ENCODE peak calls at places on chromosomes 6 and 20, in five cellular contexts. One of them, this sample, is unnamed.

GRCh38 chr20:37907330-37907676 is 4.4 kb downstream of the VSTM2L start:
- DNase-seq in right atrium auricular region: no peak
- DNase-seq in upper lobe of right lung: no peak
- DNase-seq in A549: no peak
- DNase-seq in breast epithelium: no peak
- DNase-seq in this sample: no peak

GRCh38 chr6:43768983-43769525 is 957 bp upstream of the VEGFA start:
- DNase-seq in A549: no peak
- DNase-seq in right atrium auricular region: peak
- DNase-seq in breast epithelium: no peak
- DNase-seq in upper lobe of right lung: no peak
- DNase-seq in this sample: peak

GRCh38 chr20:3749689-3750639 is 17.5 kb downstream of the HSPA12B start:
- DNase-seq in A549: peak
- DNase-seq in breast epithelium: no peak
- DNase-seq in right atrium auricular region: no peak
- DNase-seq in upper lobe of right lung: no peak
- DNase-seq in this sample: no peak

GRCh38 chr20:51926670-51927305 is 124.5 kb upstream of the SALL4 start:
- DNase-seq in breast epithelium: no peak
- DNase-seq in A549: no peak
- DNase-seq in upper lobe of right lung: no peak
- DNase-seq in right atrium auricular region: no peak
- DNase-seq in this sample: peak

GRCh38 chr20:64188682-64189529 is 24.7 kb downstream of the MYT1 start:
- DNase-seq in right atrium auricular region: no peak
- DNase-seq in breast epithelium: no peak
- DNase-seq in upper lobe of right lung: no peak
- DNase-seq in A549: peak
- DNase-seq in this sample: peak

GRCh38 chr20:57092112-57092899 is 174.1 kb downstream of the BMP7 start:
- DNase-seq in breast epithelium: peak
- DNase-seq in upper lobe of right lung: peak
- DNase-seq in right atrium auricular region: no peak
- DNase-seq in A549: peak
- DNase-seq in this sample: peak

GRCh38 chr6:126228001-126228791 is 111.7 kb upstream of the CENPW start:
- DNase-seq in upper lobe of right lung: no peak
- DNase-seq in right atrium auricular region: no peak
- DNase-seq in A549: no peak
- DNase-seq in breast epithelium: no peak
- DNase-seq in this sample: no peak

GRCh38 chr6:6858533-6858982 is 249.2 kb upstream of the RREB1 start:
- DNase-seq in upper lobe of right lung: no peak
- DNase-seq in A549: no peak
- DNase-seq in breast epithelium: no peak
- DNase-seq in right atrium auricular region: no peak
- DNase-seq in this sample: no peak

GRCh38 chr20:36162272-36162966 is 7.9 kb downstream of the EPB41L1 start:
- DNase-seq in breast epithelium: no peak
- DNase-seq in A549: no peak
- DNase-seq in right atrium auricular region: no peak
- DNase-seq in upper lobe of right lung: no peak
- DNase-seq in this sample: peak

GRCh38 chr6:163449076-163449475 is 34.6 kb downstream of the QKI start:
- DNase-seq in A549: no peak
- DNase-seq in upper lobe of right lung: no peak
- DNase-seq in right atrium auricular region: no peak
- DNase-seq in breast epithelium: no peak
- DNase-seq in this sample: peak

GRCh38 chr20:51046021-51046985 is 23.4 kb upstream of the KCNG1 start:
- DNase-seq in breast epithelium: peak
- DNase-seq in A549: no peak
- DNase-seq in upper lobe of right lung: no peak
- DNase-seq in right atrium auricular region: no peak
- DNase-seq in this sample: no peak

GRCh38 chr20:50398471-50399002 is 111.6 kb upstream of the PTPN1 start:
- DNase-seq in breast epithelium: no peak
- DNase-seq in right atrium auricular region: no peak
- DNase-seq in upper lobe of right lung: no peak
- DNase-seq in A549: no peak
- DNase-seq in this sample: no peak

GRCh38 chr6:138798028-138798427 is 2.1 kb downstream of the ECT2L start:
- DNase-seq in A549: no peak
- DNase-seq in right atrium auricular region: no peak
- DNase-seq in breast epithelium: no peak
- DNase-seq in upper lobe of right lung: no peak
- DNase-seq in this sample: no peak

GRCh38 chr6:10140824-10141223 is 274.1 kb downstream of the TFAP2A start:
- DNase-seq in upper lobe of right lung: no peak
- DNase-seq in right atrium auricular region: no peak
- DNase-seq in breast epithelium: no peak
- DNase-seq in A549: no peak
- DNase-seq in this sample: peak

GRCh38 chr20:9532069-9532809 is 17.8 kb downstream of the LAMP5 start:
- DNase-seq in right atrium auricular region: no peak
- DNase-seq in breast epithelium: no peak
- DNase-seq in A549: no peak
- DNase-seq in upper lobe of right lung: no peak
- DNase-seq in this sample: no peak

GRCh38 chr20:9945406-9945805 is 89.4 kb upstream of the ANKEF1 start:
- DNase-seq in right atrium auricular region: no peak
- DNase-seq in breast epithelium: no peak
- DNase-seq in upper lobe of right lung: no peak
- DNase-seq in A549: no peak
- DNase-seq in this sample: peak

GRCh38 chr20:10352934-10353866 is 80.8 kb downstream of the MKKS start:
- DNase-seq in right atrium auricular region: no peak
- DNase-seq in upper lobe of right lung: no peak
- DNase-seq in A549: peak
- DNase-seq in breast epithelium: no peak
- DNase-seq in this sample: peak

GRCh38 chr6:33607784-33608161 is 13.3 kb upstream of the ITPR3 start:
- DNase-seq in A549: peak
- DNase-seq in right atrium auricular region: no peak
- DNase-seq in breast epithelium: no peak
- DNase-seq in upper lobe of right lung: no peak
- DNase-seq in this sample: no peak

GRCh38 chr20:56574531-56575142 is 41.6 kb downstream of the FAM209B start:
- DNase-seq in right atrium auricular region: no peak
- DNase-seq in breast epithelium: no peak
- DNase-seq in A549: no peak
- DNase-seq in upper lobe of right lung: no peak
- DNase-seq in this sample: no peak

GRCh38 chr20:33130553-33130952 is 37.4 kb upstream of the BPIFA2 start:
- DNase-seq in breast epithelium: no peak
- DNase-seq in upper lobe of right lung: no peak
- DNase-seq in A549: no peak
- DNase-seq in right atrium auricular region: peak
- DNase-seq in this sample: no peak

GRCh38 chr20:62814709-62815065 is 2.2 kb upstream of the COL9A3 start:
- DNase-seq in A549: no peak
- DNase-seq in upper lobe of right lung: no peak
- DNase-seq in breast epithelium: no peak
- DNase-seq in right atrium auricular region: no peak
- DNase-seq in this sample: no peak
- H3K4me3 ChIP-seq in A549: no peak
- H3K4me3 ChIP-seq in upper lobe of right lung: no peak
- H3K4me3 ChIP-seq in breast epithelium: no peak
- H3K4me3 ChIP-seq in right atrium auricular region: no peak
- H3K4me3 ChIP-seq in this sample: no peak

DNA sequence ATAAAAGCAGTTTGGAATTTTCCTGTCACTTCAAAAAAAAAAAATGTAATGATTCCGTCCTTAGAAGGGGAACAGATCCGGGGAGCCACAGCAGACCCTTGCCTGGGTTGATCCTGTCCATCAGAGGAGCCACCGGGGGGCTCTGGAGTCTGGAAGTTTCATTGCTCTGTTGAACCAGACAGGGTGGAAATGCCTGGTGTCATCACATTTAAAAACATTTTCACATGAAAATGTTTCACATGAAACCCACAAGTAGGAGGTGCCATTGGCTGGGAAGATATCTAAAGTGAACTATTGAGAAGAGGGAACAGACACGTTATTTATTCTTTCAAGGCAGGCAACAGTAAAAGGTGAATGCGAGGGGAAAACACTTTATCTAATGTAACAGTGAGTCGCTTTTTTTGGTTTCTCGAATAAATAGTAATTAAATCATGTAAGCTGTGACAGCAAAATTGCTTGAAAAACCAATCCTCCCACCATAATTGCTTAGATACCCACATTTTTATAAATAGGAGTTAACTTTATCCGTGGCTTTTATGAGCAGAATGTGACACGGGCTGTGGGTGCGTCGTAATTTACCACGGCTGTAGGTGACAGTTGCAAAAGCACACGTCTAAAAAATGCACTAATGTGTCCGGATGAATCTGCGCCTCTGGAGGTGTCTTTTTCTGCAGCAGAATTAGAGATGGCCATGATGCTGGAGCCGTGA is 323.4 kb downstream of the TAF4 start:
- DNase-seq in breast epithelium: no peak
- DNase-seq in upper lobe of right lung: no peak
- DNase-seq in right atrium auricular region: no peak
- DNase-seq in A549: no peak
- DNase-seq in this sample: no peak
- TF ChIP-seq CTCF in breast epithelium: no peak
- TF ChIP-seq CTCF in upper lobe of right lung: no peak
- TF ChIP-seq CTCF in right atrium auricular region: no peak
- TF ChIP-seq CTCF in A549: no peak
- TF ChIP-seq CTCF in this sample: no peak

DNA sequence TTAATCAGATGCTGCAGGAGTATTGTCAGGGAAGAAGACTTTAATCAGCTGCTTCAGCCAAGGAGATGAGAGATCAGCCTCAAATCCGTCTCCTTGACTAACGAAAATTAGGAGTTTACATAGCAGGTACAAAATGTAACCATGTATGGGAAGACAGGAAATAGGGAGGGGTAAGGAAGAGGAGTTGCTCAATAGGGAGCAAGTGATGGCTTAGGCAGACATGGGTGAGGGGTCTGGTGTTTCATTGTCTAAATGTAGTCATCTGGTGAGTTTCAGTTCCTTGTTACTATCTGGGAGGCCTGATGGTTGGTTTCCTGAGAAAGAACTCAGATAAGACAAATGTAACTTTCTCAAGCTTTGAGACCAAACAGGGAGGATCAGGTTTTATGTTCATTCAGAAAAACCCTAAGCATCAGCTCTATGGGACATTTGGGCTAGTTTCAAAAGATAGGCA is 217.3 kb upstream of the SULF2 start:
- DNase-seq in A549: no peak
- DNase-seq in right atrium auricular region: no peak
- DNase-seq in upper lobe of right lung: no peak
- DNase-seq in breast epithelium: no peak
- DNase-seq in this sample: peak
- H3K4me3 ChIP-seq in A549: no peak
- H3K4me3 ChIP-seq in right atrium auricular region: no peak
- H3K4me3 ChIP-seq in upper lobe of right lung: no peak
- H3K4me3 ChIP-seq in breast epithelium: no peak
- H3K4me3 ChIP-seq in this sample: no peak

GRCh38 chr20:14259691-14260090 is 77.7 kb downstream of the FLRT3 start:
- DNase-seq in right atrium auricular region: no peak
- DNase-seq in breast epithelium: no peak
- DNase-seq in upper lobe of right lung: no peak
- DNase-seq in A549: no peak
- DNase-seq in this sample: no peak

DNA sequence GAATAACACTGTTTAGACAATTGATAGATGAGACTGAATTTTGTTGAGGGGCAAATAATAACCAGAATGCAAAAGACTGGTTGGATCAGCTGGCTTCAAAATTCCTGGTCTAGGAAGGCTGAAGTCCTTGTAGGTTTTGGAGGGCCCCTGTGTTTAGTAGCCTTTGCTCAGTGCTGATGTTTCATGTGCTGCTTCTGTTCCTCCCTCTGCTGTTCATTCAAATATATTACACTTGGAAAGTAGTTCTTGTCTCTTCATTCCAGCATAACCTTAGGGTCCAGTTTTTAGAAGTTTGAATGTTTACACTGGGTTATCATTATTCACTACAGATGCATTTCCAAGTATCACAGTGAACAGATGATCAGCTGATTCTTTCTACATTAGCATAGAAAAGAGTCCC is 72.5 kb downstream of the FLRT3 start:
- DNase-seq in right atrium auricular region: no peak
- DNase-seq in breast epithelium: no peak
- DNase-seq in upper lobe of right lung: no peak
- DNase-seq in A549: peak
- DNase-seq in this sample: peak
- TF ChIP-seq CTCF in right atrium auricular region: no peak
- TF ChIP-seq CTCF in breast epithelium: no peak
- TF ChIP-seq CTCF in upper lobe of right lung: peak
- TF ChIP-seq CTCF in A549: peak
- TF ChIP-seq CTCF in this sample: peak

DNA sequence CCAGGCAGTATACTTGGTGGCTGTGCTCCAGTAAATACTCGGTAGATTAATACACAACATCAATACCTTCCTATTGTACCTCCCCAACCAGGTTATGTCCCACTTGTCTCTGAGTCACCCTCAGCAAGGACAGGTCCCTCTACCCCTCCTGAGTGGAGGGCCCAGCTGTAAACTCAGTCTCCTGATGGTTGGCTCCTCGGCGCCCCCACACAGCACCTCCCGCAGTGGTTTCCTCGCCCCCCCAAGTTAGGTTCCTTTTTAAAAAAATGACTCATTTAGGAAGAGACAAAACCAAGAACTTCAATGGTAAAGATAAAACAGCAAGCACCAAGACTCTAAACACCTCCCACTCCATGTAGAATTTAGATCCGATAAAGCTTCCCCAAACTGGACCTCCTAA is 83.6 kb downstream of the TRERF1 start:
- DNase-seq in A549: no peak
- DNase-seq in right atrium auricular region: no peak
- DNase-seq in breast epithelium: no peak
- DNase-seq in upper lobe of right lung: peak
- DNase-seq in this sample: peak
- H3K4me3 ChIP-seq in A549: no peak
- H3K4me3 ChIP-seq in right atrium auricular region: no peak
- H3K4me3 ChIP-seq in breast epithelium: no peak
- H3K4me3 ChIP-seq in upper lobe of right lung: no peak
- H3K4me3 ChIP-seq in this sample: no peak

DNA sequence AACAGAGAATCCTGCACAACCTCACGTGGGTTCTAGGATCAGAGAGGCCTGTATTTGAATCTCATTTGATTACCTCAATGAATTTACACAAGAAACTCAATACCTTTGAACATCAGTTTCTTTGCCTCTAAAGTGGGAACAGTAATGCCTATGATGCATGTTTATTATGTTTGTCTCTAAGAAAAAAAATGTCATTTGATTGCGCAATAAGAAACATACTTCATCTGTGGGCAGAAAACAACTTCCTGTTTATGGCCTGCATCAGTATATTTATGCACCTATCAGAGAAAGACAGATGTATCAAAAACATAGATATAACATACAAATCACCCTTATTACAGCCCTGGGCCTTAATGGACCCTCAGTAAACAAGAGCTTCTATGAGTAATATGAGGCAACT is 516.4 kb upstream of the ARID1B start:
- DNase-seq in breast epithelium: no peak
- DNase-seq in right atrium auricular region: no peak
- DNase-seq in A549: no peak
- DNase-seq in upper lobe of right lung: no peak
- DNase-seq in this sample: no peak
- TF ChIP-seq CTCF in breast epithelium: no peak
- TF ChIP-seq CTCF in right atrium auricular region: no peak
- TF ChIP-seq CTCF in A549: no peak
- TF ChIP-seq CTCF in upper lobe of right lung: no peak
- TF ChIP-seq CTCF in this sample: no peak

This sample was measured in fibroblast of pulmonary artery.